ENCODE peak calls at places on chromosomes 7 and 10, in seven cellular contexts. W, H, S, A, Z, Y and F are unnamed samples.

GRCh38 chr7:152313879-152314604 is 121.8 kb downstream of the KMT2C start:
- DNase-seq in W (peak), H (no peak), S (peak), A (no peak), Z (no peak), Y (peak), F (no peak)

GRCh38 chr7:99374121-99375064 is at the start of gene ARPC1B:
- DNase-seq in W (peak), H (peak), S (peak), A (peak), Z (peak), Y (peak), F (peak)

GRCh38 chr7:98250789-98251188 is 1.2 kb downstream of the TECPR1 start:
- DNase-seq in W (no peak), H (no peak), S (no peak), A (no peak), Z (no peak), Y (no peak), F (peak)

GRCh38 chr10:13815766-13816165 is 229.0 kb downstream of the PRPF18 start:
- DNase-seq in W (peak), H (no peak), S (peak), A (no peak), Z (no peak), Y (no peak), F (no peak)

GRCh38 chr7:7181519-7182155 is 707 bp upstream of the C1GALT1 start:
- DNase-seq in W (no peak), H (peak), S (peak), A (peak), Z (no peak), Y (peak), F (peak)

GRCh38 chr7:96901822-96902412 is 103.4 kb upstream of the DLX6 start:
- DNase-seq in W (no peak), H (no peak), S (no peak), A (no peak), Z (no peak), Y (no peak), F (no peak)

GRCh38 chr10:71779641-71780040 is 6.3 kb upstream of the VSIR start:
- DNase-seq in W (no peak), H (no peak), S (no peak), A (no peak), Z (no peak), Y (no peak), F (no peak)

GRCh38 chr10:70551971-70552422 is 50.5 kb downstream of the PRF1 start:
- DNase-seq in W (peak), H (no peak), S (peak), A (no peak), Z (no peak), Y (peak), F (peak)

GRCh38 chr10:93437000-93437945 is 44.9 kb downstream of the MYOF start:
- DNase-seq in W (peak), H (peak), S (peak), A (peak), Z (peak), Y (peak), F (peak)

GRCh38 chr7:143040209-143040710 is 11.9 kb upstream of the OR6V1 start:
- DNase-seq in W (no peak), H (no peak), S (peak), A (no peak), Z (no peak), Y (no peak), F (no peak)

GRCh38 chr7:135377171-135377570 is 132.7 kb downstream of the CNOT4 start:
- DNase-seq in W (no peak), H (no peak), S (no peak), A (no peak), Z (no peak), Y (no peak), F (no peak)

DNA sequence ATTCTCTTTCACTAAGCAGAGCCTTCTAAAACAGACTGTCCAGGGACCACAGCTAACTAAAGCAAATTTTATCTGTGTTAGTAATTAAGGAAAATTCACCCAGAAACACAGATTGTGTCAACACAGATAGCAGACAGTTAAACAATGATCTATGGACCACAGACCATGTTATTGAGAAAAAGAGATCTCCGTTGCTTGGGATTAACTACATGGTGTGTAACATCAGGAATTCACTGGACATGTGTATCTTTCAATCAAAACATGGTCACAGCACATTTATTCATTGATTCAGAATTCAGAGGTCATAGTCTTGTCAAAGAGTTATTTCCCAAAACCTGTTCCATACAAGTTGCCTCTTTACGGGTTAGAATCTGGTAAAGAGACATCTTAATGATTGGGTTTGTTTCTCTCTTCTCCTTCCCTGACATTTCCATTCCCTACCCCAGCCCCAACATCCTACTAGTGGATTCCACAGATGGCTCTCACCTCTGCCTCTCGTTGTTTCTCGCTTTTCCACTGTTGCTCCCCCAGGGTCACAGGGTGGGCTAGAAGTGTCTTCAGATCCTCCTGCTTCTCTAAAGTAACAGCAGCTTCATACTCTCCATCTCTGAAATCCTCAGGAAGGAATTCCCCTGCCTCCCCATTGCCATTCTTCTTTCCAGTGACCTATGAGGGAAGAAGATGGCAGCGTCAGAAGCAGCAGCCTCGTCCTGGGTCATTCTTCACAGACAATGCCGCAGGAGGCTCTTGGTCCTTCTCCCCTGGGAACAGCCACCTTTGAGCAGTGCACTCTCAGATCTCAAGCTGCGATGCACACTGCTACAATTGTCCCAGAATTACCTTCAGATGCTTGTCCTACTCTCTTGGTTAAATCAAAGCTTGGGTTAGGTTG is 958 bp downstream of the ANKRD1 start:
- DNase-seq in W (peak), H (no peak), S (no peak), A (no peak), Z (no peak), Y (no peak), F (peak)
- H3K4me3 ChIP-seq in W (no peak), H (no peak), S (no peak), A (no peak), Z (no peak), Y (peak), F (peak)

DNA sequence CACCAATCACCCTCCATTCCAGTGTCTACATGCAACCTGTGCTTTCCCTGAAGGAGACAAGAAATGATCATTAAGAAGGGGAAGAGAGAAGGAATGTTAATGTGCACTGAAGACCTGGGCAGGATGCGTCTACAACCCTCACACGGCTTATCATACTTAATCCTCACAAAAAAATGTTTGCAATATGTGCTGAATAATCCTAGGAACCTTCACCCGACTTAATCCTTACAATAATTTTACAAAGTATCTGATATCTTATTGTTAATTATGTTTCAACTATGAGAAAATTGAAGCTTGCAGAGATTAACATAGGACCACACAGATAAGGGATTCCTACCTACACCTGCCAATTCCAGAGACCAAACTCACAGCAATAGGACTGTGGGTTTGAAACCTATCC is 145.1 kb upstream of the NOBOX start:
- DNase-seq in W (no peak), H (no peak), S (no peak), A (no peak), Z (no peak), Y (no peak), F (no peak)
- H3K4me3 ChIP-seq in W (no peak), H (no peak), S (no peak), A (no peak), Z (no peak), Y (no peak), F (no peak)

GRCh38 chr10:121736315-121737002 is 138.2 kb upstream of the FGFR2 start:
- DNase-seq in W (no peak), H (no peak), S (peak), A (no peak), Z (no peak), Y (peak), F (no peak)
- H3K4me3 ChIP-seq in W (no peak), H (no peak), S (no peak), A (no peak), Z (no peak), Y (no peak), F (no peak)

GRCh38 chr10:101071885-101072433 is 10.2 kb downstream of the KAZALD1 start:
- DNase-seq in W (no peak), H (no peak), S (no peak), A (no peak), Z (no peak), Y (no peak), F (no peak)
- H3K4me3 ChIP-seq in W (no peak), H (no peak), S (no peak), A (no peak), Z (no peak), Y (no peak), F (no peak)

GRCh38 chr10:80457554-80458262 is 3.6 kb downstream of the TSPAN14 start:
- DNase-seq in W (no peak), H (no peak), S (no peak), A (no peak), Z (no peak), Y (no peak), F (peak)
- H3K4me3 ChIP-seq in W (no peak), H (no peak), S (no peak), A (no peak), Z (no peak), Y (no peak), F (no peak)

GRCh38 chr7:42272793-42273665 is 36.0 kb upstream of the GLI3 start:
- DNase-seq in W (peak), H (no peak), S (peak), A (no peak), Z (no peak), Y (peak), F (peak)
- H3K4me3 ChIP-seq in W (no peak), H (no peak), S (no peak), A (no peak), Z (no peak), Y (no peak), F (no peak)

DNA sequence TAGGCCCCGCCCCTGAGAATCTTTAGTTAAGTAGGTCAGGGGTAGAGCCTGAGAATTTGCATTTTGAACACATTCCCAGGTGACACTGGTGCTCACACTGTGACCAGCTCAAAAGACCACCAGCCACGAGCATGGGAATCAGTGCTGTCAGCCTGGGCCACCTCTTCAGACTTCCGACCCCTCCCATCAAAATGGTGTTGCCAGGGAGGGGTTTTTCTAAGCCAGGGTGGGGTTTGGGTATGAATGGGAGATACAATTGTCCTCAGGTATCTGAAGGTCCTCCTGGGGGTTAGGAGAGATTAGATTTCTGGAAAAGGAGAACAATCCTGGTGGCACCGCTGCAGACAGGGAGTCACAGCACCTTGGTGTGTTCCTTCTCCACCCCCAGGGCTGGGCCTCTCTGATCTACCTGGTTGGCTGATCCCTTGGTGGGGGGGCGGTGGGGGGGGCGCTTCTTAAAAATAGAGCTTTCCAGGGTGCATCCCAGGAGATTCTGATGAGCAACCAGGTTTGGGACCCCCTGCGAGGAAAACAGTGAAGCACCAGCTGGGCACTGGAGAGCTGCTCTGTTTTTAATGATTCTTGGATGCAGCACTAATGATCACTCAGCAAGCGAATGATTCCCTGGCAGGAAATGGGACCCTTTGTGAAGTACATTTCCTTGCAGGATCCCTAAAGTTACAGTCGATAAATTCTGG is 111.4 kb upstream of the ANLN start:
- DNase-seq in W (no peak), H (no peak), S (no peak), A (no peak), Z (peak), Y (no peak), F (peak)
- H3K4me3 ChIP-seq in W (no peak), H (no peak), S (no peak), A (no peak), Z (no peak), Y (no peak), F (no peak)

GRCh38 chr7:29988391-29989256 is 977 bp downstream of the SCRN1 start:
- DNase-seq in W (peak), H (peak), S (peak), A (peak), Z (no peak), Y (peak), F (peak)

GRCh38 chr7:29989257-29989995 is at the start of gene SCRN1:
- DNase-seq in W (peak), H (peak), S (peak), A (peak), Z (no peak), Y (no peak), F (peak)

GRCh38 chr7:29990931-29991330 is 1.3 kb upstream of the SCRN1 start:
- DNase-seq in W (no peak), H (no peak), S (no peak), A (no peak), Z (no peak), Y (no peak), F (no peak)

GRCh38 chr7:29987821-29988317 is 1.7 kb downstream of the SCRN1 start:
- DNase-seq in W (peak), H (no peak), S (peak), A (peak), Z (no peak), Y (peak), F (peak)

GRCh38 chr7:29987083-29987482 is 2.5 kb downstream of the SCRN1 start:
- DNase-seq in W (peak), H (no peak), S (peak), A (no peak), Z (no peak), Y (peak), F (no peak)
- H3K4me3 ChIP-seq in W (no peak), H (no peak), S (no peak), A (no peak), Z (no peak), Y (no peak), F (no peak)

DNA sequence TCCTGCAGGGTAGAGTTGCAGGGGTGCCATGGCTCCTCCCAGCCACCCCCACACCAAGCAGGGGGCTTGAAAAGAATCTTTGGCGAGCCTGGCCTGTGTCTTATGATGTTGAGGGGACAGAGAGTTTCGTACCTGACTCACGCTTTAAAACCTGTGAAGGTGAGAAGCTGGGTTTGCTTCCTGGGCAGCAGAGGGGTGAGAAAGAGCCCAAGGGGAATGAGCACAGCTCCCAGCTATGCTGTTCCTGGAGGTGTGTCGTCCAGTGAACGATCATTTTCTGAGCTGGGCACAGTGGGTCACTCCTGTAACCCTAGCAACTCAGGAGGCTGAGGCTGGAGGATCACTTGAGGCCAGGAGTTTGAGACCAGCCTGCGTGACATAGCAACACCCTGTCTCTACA is 13.5 kb upstream of the ADRB1 start:
- DNase-seq in W (no peak), H (no peak), S (no peak), A (no peak), Z (no peak), Y (no peak), F (peak)
- H3K4me3 ChIP-seq in W (no peak), H (no peak), S (no peak), A (no peak), Z (no peak), Y (no peak), F (no peak)